ENCODE peak calls at places on chromosomes 3 and 15, in seven cellular contexts. B is adrenal gland, V is body of pancreas, R is heart right ventricle, A is A549, K is esophagus squamous epithelium, Y is HepG2. M is an unnamed sample.

GRCh38 chr3:136882575-136882974 is 20.6 kb downstream of the NCK1 start:
- DNase-seq in V (no peak), Y (no peak), R (no peak), A (no peak), B (no peak), K (no peak), M (peak; percentile 20)

GRCh38 chr3:196757876-196758739 is 18.5 kb downstream of the PAK2 start:
- DNase-seq in A (peak; percentile 44), B (no peak), Y (no peak), K (no peak), R (no peak), V (no peak), M (no peak)

GRCh38 chr3:138072816-138073215 is 42.6 kb downstream of the DZIP1L start:
- DNase-seq in B (no peak), V (no peak), K (no peak), R (no peak), A (no peak), Y (no peak), M (no peak)

GRCh38 chr15:69308949-69309348 is 10.2 kb downstream of the PAQR5 start:
- DNase-seq in A (no peak), B (no peak), Y (no peak), K (no peak), V (no peak), R (no peak), M (no peak)

GRCh38 chr3:44883999-44884431 is 9.6 kb downstream of the TGM4 start:
- DNase-seq in V (no peak), A (peak; percentile 72), K (no peak), R (no peak), B (no peak), Y (no peak), M (peak; percentile 82)

GRCh38 chr15:93997071-93997658 is 234.2 kb upstream of the MCTP2 start:
- DNase-seq in Y (peak; percentile 8), R (no peak), B (no peak), K (no peak), A (peak; percentile 28), V (no peak), M (peak; percentile 43)

GRCh38 chr3:123385072-123385471 is 63.8 kb downstream of the ADCY5 start:
- DNase-seq in R (peak; percentile 47), V (no peak), K (no peak), A (peak; percentile 19), B (no peak), Y (no peak), M (no peak)

GRCh38 chr15:39273805-39274411 is 307.0 kb upstream of the THBS1 start:
- DNase-seq in Y (peak; percentile 100), B (no peak), R (no peak), A (peak; percentile 94), V (peak; percentile 88), K (no peak), M (no peak)

GRCh38 chr3:192841428-192841827 is 76.2 kb downstream of the MB21D2 start:
- DNase-seq in V (no peak), K (no peak), Y (no peak), B (no peak), A (no peak), R (no peak), M (no peak)

GRCh38 chr3:30135190-30135589 is 471.2 kb upstream of the TGFBR2 start:
- DNase-seq in A (peak; percentile 63), Y (no peak), K (no peak), V (no peak), R (peak; percentile 10), B (no peak), M (no peak)

GRCh38 chr15:85625856-85626255 is 168.9 kb downstream of the KLHL25 start:
- DNase-seq in A (no peak), Y (no peak), K (no peak), V (no peak), R (no peak), B (no peak), M (no peak)

GRCh38 chr3:167941234-167941995 is 154.3 kb downstream of the GOLIM4 start:
- DNase-seq in K (no peak), A (no peak), R (no peak), B (peak; percentile 27), V (no peak), Y (no peak), M (no peak)

GRCh38 chr3:71463622-71464021 is 119.9 kb downstream of the FOXP1 start:
- DNase-seq in V (no peak), R (no peak), Y (no peak), K (no peak), A (no peak), B (no peak), M (no peak)

GRCh38 chr15:31525988-31526665 is 199.5 kb downstream of the KLF13 start:
- DNase-seq in Y (no peak), A (no peak), B (no peak), V (no peak), R (no peak), K (no peak), M (no peak)

GRCh38 chr3:188230962-188231361 is 77.0 kb downstream of the LPP start:
- DNase-seq in V (no peak), B (no peak), Y (no peak), R (no peak), A (no peak), K (no peak), M (no peak)

GRCh38 chr3:27220166-27220565 is 149.0 kb downstream of the NEK10 start:
- DNase-seq in B (no peak), Y (no peak), R (no peak), V (no peak), A (no peak), K (no peak), M (no peak)

GRCh38 chr3:44058022-44058867 is 183.4 kb upstream of the TOPAZ1 start:
- DNase-seq in V (no peak), K (no peak), R (no peak), Y (no peak), B (no peak), A (no peak), M (peak; percentile 33)

GRCh38 chr3:110629917-110630316 is 441.7 kb upstream of the NECTIN3 start:
- DNase-seq in B (no peak), V (no peak), A (no peak), Y (no peak), K (no peak), R (no peak), M (no peak)
- H3K27ac ChIP-seq in B (no peak overlapping the region), V (no peak overlapping the region), A (no peak overlapping the region), Y (no peak overlapping the region), K (no peak overlapping the region), R (no peak overlapping the region), M (no peak overlapping the region)

GRCh38 chr3:116030131-116030850 is 407.0 kb downstream of the GAP43 start:
- DNase-seq in B (no peak), R (no peak), A (no peak), K (no peak), Y (no peak), V (no peak), M (no peak)

GRCh38 chr3:116034071-116034470 is 410.8 kb downstream of the GAP43 start:
- DNase-seq in V (no peak), A (no peak), B (no peak), R (no peak), Y (no peak), K (no peak), M (no peak)

GRCh38 chr3:116032176-116032575 is 408.9 kb downstream of the GAP43 start:
- DNase-seq in Y (no peak), V (no peak), R (no peak), K (no peak), A (no peak), B (no peak), M (no peak)

GRCh38 chr3:116028157-116028556 is 404.8 kb downstream of the GAP43 start:
- DNase-seq in A (no peak), B (no peak), Y (no peak), V (no peak), R (no peak), K (no peak), M (no peak)

DNA sequence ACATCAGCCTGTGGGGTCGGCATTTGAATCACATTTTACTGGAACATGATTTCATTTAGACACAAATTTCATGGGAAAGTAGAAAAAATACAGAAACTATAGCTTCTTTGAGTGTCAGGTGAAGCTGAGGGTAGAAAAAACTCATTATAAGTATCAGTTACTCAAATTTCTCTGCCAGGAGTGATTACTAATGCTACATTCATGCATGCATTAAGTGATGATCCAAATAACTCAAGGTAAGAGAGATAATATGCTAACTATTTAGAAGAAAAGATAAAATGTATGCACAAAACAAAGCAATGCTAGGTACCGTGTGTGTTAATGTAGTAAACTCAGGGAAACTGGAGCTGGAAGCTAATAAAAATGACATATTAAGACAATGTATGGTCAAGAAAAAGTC is 406.0 kb downstream of the GAP43 start:
- DNase-seq in R (no peak), Y (no peak), V (no peak), K (no peak), A (no peak), B (no peak), M (no peak)
- TF ChIP-seq CTCF in R (no peak), Y (no peak), V (no peak), K (no peak), A (no peak), B (no peak), M (no peak)

DNA sequence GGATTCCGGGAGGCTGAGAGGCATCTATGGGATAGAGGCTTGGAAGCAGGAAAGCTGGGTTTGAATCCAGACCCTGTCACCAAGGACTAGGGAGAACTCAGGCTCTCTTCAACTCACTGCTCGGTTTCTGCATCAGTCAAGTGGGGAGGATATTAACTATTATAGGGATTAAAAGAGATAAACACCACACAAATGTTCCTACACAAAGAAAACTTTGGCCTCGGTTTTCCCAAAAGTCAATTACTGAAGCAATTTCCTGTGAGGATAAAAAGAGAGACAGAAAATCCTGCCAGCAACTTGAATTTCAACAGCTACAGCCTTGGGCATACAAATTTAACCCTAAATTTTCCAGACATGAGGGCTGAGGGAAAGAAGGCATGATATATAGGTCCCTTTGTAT is 36.0 kb downstream of the ITGB5 start:
- DNase-seq in V (no peak), Y (no peak), B (no peak), A (no peak), K (no peak), R (no peak), M (no peak)
- H3K27ac ChIP-seq in V (no peak overlapping the region), Y (no peak overlapping the region), B (no peak overlapping the region), A (peak overlapping the region; percentile 21), K (peak overlapping the region; percentile 50), R (no peak overlapping the region), M (no peak overlapping the region)

DNA sequence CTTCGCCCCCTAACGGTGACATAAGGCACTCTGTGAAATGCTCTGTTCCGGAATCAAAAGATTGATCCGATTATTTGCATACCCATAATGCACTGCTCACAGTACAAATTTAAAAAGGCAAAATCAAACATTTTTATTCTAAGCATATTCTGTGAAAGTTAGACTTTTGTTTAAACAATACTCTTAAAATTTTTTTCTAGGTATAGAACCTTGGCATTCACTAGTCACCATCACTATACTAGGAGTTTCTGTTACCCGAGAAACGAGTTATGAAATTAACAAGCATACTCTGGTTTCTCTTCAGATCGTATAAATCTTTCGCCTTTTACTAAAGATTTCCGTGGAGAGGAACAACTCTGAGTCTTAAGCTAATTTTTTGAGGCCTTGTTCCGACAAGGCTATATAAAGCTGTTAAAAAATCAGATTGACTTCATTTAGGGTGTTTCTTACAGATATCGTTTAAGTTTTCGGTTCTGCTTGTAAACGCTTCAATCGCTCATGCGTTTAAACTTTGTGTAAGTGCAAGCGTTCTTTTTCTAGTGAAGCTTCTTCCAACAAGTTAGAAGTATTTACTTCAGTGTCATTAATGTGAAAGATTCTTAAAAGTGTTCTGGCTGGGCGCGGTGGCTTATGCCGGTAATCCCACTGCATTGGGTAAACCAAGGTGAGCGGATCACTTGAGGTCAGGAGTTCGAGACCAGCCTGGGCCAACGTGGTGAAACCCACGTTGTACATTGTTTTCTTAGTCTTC is at the start of gene RNU5B-1:
- DNase-seq in A (peak; percentile 98), K (no peak), R (peak; percentile 56), Y (peak; percentile 93), V (peak; percentile 64), B (peak; percentile 79), M (peak; percentile 86)
- TF ChIP-seq CTCF in A (no peak), K (peak; percentile 95), R (no peak), Y (peak; percentile 78), V (peak; percentile 97), B (no peak), M (peak; percentile 98)

M was measured in RWPE1.